ENCODE peak calls at places on chromosomes 5 and 9, in four cellular contexts. One of them, this sample, is unnamed. For H3K4me1, the result is how much of the 10 kb centered on the place peaks cover.

GRCh38 chr5:171570244-171570819 is 150.9 kb downstream of the FGF18 start:
- DNase-seq in OCI-LY7: no peak
- DNase-seq in fibroblast of lung: peak
- DNase-seq in heart right ventricle: no peak
- DNase-seq in this sample: no peak

GRCh38 chr5:98193921-98194760 is 579.3 kb upstream of the RGMB start:
- DNase-seq in fibroblast of lung: no peak
- DNase-seq in OCI-LY7: no peak
- DNase-seq in heart right ventricle: no peak
- DNase-seq in this sample: no peak

GRCh38 chr9:24793711-24794110 is 248.0 kb upstream of the IZUMO3 start:
- DNase-seq in heart right ventricle: no peak
- DNase-seq in fibroblast of lung: no peak
- DNase-seq in OCI-LY7: no peak
- DNase-seq in this sample: no peak

GRCh38 chr5:141889282-141889871 is 11.2 kb upstream of the PCDH1 start:
- DNase-seq in heart right ventricle: no peak
- DNase-seq in OCI-LY7: peak
- DNase-seq in fibroblast of lung: peak
- DNase-seq in this sample: peak

GRCh38 chr5:422323-423232 is 20.4 kb upstream of the EXOC3 start:
- DNase-seq in heart right ventricle: no peak
- DNase-seq in OCI-LY7: no peak
- DNase-seq in fibroblast of lung: no peak
- DNase-seq in this sample: no peak

GRCh38 chr5:135034186-135034962 is at the start of gene PITX1:
- DNase-seq in fibroblast of lung: peak
- DNase-seq in heart right ventricle: no peak
- DNase-seq in OCI-LY7: peak
- DNase-seq in this sample: peak

GRCh38 chr9:133665535-133665934 is 29.4 kb downstream of the DBH start:
- DNase-seq in OCI-LY7: no peak
- DNase-seq in heart right ventricle: no peak
- DNase-seq in fibroblast of lung: no peak
- DNase-seq in this sample: no peak

GRCh38 chr5:55816342-55816741 is 34.8 kb upstream of the IL31RA start:
- DNase-seq in OCI-LY7: no peak
- DNase-seq in heart right ventricle: no peak
- DNase-seq in fibroblast of lung: peak
- DNase-seq in this sample: peak

GRCh38 chr5:6013496-6013895 is 364.9 kb downstream of the MED10 start:
- DNase-seq in OCI-LY7: no peak
- DNase-seq in heart right ventricle: no peak
- DNase-seq in fibroblast of lung: no peak
- DNase-seq in this sample: no peak

GRCh38 chr5:111641533-111642230 is 115.3 kb downstream of the NREP start:
- DNase-seq in OCI-LY7: no peak
- DNase-seq in fibroblast of lung: peak
- DNase-seq in heart right ventricle: no peak
- DNase-seq in this sample: peak

GRCh38 chr9:78004478-78005229 is 27.0 kb downstream of the GNAQ start:
- DNase-seq in fibroblast of lung: no peak
- DNase-seq in heart right ventricle: no peak
- DNase-seq in OCI-LY7: peak
- DNase-seq in this sample: peak

GRCh38 chr5:84028093-84028492 is 307.4 kb upstream of the HAPLN1 start:
- DNase-seq in OCI-LY7: no peak
- DNase-seq in fibroblast of lung: no peak
- DNase-seq in heart right ventricle: no peak
- DNase-seq in this sample: no peak

GRCh38 chr5:548256-548655 is 24.0 kb upstream of the SLC9A3 start:
- DNase-seq in fibroblast of lung: no peak
- DNase-seq in heart right ventricle: no peak
- DNase-seq in OCI-LY7: no peak
- DNase-seq in this sample: no peak

GRCh38 chr9:136438548-136438908 is 1.1 kb downstream of the INPP5E start:
- DNase-seq in fibroblast of lung: no peak
- DNase-seq in heart right ventricle: no peak
- DNase-seq in OCI-LY7: peak
- DNase-seq in this sample: peak

GRCh38 chr9:31519826-31520225 is 864.6 kb upstream of the ACO1 start:
- DNase-seq in fibroblast of lung: no peak
- DNase-seq in heart right ventricle: no peak
- DNase-seq in OCI-LY7: no peak
- DNase-seq in this sample: peak

GRCh38 chr9:127710204-127710805 is 3.5 kb downstream of the CFAP157 start:
- DNase-seq in heart right ventricle: no peak
- DNase-seq in OCI-LY7: no peak
- DNase-seq in fibroblast of lung: no peak
- DNase-seq in this sample: no peak

GRCh38 chr9:127706836-127707241 is at the start of gene CFAP157:
- DNase-seq in OCI-LY7: peak
- DNase-seq in fibroblast of lung: no peak
- DNase-seq in heart right ventricle: no peak
- DNase-seq in this sample: peak

GRCh38 chr9:127705577-127706215 is 1.1 kb upstream of the CFAP157 start:
- DNase-seq in fibroblast of lung: no peak
- DNase-seq in heart right ventricle: no peak
- DNase-seq in OCI-LY7: no peak
- DNase-seq in this sample: no peak

GRCh38 chr9:127708952-127709587 is 2.3 kb downstream of the CFAP157 start:
- DNase-seq in OCI-LY7: no peak
- DNase-seq in fibroblast of lung: no peak
- DNase-seq in heart right ventricle: no peak
- DNase-seq in this sample: no peak

DNA sequence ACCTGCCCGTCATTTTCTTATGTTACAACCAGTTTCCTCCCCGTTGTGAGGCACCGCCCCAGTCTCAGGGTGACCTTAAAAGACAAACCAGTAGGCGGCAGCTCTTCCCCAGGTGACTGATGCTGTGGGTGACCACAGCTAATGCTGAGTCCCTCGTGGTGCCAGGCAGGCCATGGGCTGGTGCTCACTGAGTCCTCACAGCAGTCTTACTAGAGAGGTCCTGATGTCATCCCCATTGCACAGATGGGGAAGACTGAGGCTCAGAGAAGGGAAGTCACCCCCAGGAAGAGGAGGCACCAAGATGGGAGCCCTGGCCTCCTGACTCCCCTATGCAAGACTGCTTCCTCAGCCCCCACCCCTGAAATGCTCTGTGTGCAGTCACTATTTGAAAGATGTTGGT is 978 bp downstream of the CFAP157 start:
- DNase-seq in fibroblast of lung: no peak
- DNase-seq in OCI-LY7: peak
- DNase-seq in heart right ventricle: no peak
- DNase-seq in this sample: no peak
- TF ChIP-seq CTCF in fibroblast of lung: no peak
- TF ChIP-seq CTCF in OCI-LY7: peak
- TF ChIP-seq CTCF in heart right ventricle: no peak
- TF ChIP-seq CTCF in this sample: no peak

DNA sequence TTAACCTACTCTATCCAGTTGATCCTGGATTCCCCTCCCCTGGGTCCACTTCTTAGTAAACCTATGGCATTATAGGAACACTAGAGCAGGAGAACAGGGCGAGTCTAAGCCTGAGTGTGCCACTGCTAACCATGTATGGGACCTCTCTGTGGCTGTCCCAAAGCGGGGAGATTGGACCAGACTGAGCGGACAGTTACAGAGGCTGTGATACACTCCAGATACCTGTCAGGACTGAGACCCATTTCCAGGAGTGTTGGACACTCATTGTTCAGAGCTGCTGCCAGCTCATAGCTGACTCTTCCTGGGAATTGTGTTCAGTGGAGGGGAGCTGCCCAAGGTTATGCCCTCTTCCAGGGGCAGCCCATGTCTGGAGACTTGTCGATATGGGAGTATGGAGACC is 11.9 kb upstream of the LTC4S start:
- DNase-seq in fibroblast of lung: no peak
- DNase-seq in OCI-LY7: no peak
- DNase-seq in heart right ventricle: no peak
- DNase-seq in this sample: no peak
- H3K4me1 ChIP-seq in fibroblast of lung: under half
- H3K4me1 ChIP-seq in OCI-LY7: under half
- H3K4me1 ChIP-seq in heart right ventricle: under half
- H3K4me1 ChIP-seq in this sample: under half

GRCh38 chr5:172845190-172845975 is 11.3 kb downstream of the ERGIC1 start:
- DNase-seq in fibroblast of lung: no peak
- DNase-seq in OCI-LY7: no peak
- DNase-seq in heart right ventricle: no peak
- DNase-seq in this sample: no peak
- TF ChIP-seq CTCF in fibroblast of lung: no peak
- TF ChIP-seq CTCF in OCI-LY7: no peak
- TF ChIP-seq CTCF in heart right ventricle: peak
- TF ChIP-seq CTCF in this sample: no peak

GRCh38 chr5:17157916-17158529 is 59.4 kb upstream of the BASP1 start:
- DNase-seq in heart right ventricle: no peak
- DNase-seq in fibroblast of lung: peak
- DNase-seq in OCI-LY7: no peak
- DNase-seq in this sample: peak
- H3K4me1 ChIP-seq in heart right ventricle: under half
- H3K4me1 ChIP-seq in fibroblast of lung: under half
- H3K4me1 ChIP-seq in OCI-LY7: under half
- H3K4me1 ChIP-seq in this sample: under half

DNA sequence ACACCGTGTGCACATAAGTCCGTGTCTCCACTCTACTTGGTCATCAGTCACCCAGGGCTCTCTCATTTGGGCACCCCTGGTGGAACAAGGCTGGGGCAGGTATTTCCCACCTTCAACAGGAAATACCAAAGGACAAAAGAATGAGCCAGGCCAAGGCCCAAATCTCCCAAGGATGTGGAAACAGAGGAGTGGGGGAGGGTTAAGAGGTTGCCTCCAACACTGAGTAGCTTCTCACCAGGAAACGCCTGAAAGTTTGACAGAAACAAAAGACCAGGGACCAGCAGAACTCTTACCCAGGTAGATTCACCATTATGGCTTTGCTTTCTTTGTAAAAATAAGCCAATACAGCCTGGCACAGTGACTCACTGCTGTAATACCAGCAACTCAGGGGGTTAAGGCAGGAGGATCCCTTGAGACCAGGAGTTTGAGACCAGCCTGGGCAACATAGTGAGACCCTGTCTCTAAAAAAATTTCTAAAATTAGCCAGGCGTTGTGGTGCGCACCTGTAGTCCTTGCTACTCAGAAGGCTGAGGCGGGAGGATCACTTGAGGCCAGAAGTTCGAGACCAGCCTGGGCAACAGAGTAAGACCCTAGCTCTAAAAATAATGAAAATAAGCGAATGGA is 12.7 kb downstream of the SLC1A3 start:
- DNase-seq in heart right ventricle: no peak
- DNase-seq in fibroblast of lung: no peak
- DNase-seq in OCI-LY7: no peak
- DNase-seq in this sample: no peak
- TF ChIP-seq CTCF in heart right ventricle: no peak
- TF ChIP-seq CTCF in fibroblast of lung: no peak
- TF ChIP-seq CTCF in OCI-LY7: no peak
- TF ChIP-seq CTCF in this sample: no peak

GRCh38 chr5:145804701-145805100 is 30.4 kb downstream of the PRELID2 start:
- DNase-seq in OCI-LY7: no peak
- DNase-seq in fibroblast of lung: no peak
- DNase-seq in heart right ventricle: no peak
- DNase-seq in this sample: no peak
- H3K4me1 ChIP-seq in OCI-LY7: under half
- H3K4me1 ChIP-seq in fibroblast of lung: under half
- H3K4me1 ChIP-seq in heart right ventricle: under half
- H3K4me1 ChIP-seq in this sample: under half

DNA sequence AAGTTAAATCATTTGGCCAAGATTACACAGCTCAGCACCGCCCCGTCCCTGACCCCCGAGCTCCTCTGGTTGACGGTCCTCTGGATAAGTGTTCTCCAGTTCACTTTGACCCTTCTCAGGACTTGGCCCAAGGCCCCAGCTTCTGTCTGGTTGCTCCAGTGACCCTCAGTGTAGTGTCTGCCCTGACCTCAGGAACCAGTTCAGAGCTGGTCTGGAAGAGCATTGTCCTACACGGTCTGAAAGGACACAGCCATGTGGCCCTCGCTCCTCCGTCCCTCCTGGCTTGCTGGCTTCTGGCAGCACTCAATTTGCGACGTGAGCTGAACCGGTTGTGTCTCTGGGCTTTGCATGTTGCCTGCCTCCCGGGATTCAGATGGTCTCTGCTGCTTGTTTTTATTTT is 71.9 kb downstream of the PPARGC1B start:
- DNase-seq in fibroblast of lung: no peak
- DNase-seq in heart right ventricle: peak
- DNase-seq in OCI-LY7: no peak
- DNase-seq in this sample: no peak
- TF ChIP-seq CTCF in fibroblast of lung: no peak
- TF ChIP-seq CTCF in heart right ventricle: no peak
- TF ChIP-seq CTCF in OCI-LY7: no peak
- TF ChIP-seq CTCF in this sample: no peak

GRCh38 chr5:126452477-126452876 is 29.3 kb downstream of the GRAMD2B start:
- DNase-seq in fibroblast of lung: no peak
- DNase-seq in OCI-LY7: no peak
- DNase-seq in heart right ventricle: no peak
- DNase-seq in this sample: no peak

GRCh38 chr5:126448720-126449119 is 25.5 kb downstream of the GRAMD2B start:
- DNase-seq in OCI-LY7: no peak
- DNase-seq in heart right ventricle: no peak
- DNase-seq in fibroblast of lung: no peak
- DNase-seq in this sample: no peak

GRCh38 chr5:126449751-126450271 is 26.6 kb downstream of the GRAMD2B start:
- DNase-seq in fibroblast of lung: peak
- DNase-seq in heart right ventricle: peak
- DNase-seq in OCI-LY7: no peak
- DNase-seq in this sample: peak

GRCh38 chr5:126450895-126451294 is 27.7 kb downstream of the GRAMD2B start:
- DNase-seq in fibroblast of lung: no peak
- DNase-seq in heart right ventricle: no peak
- DNase-seq in OCI-LY7: no peak
- DNase-seq in this sample: no peak

GRCh38 chr5:126450388-126450787 is 27.2 kb downstream of the GRAMD2B start:
- DNase-seq in heart right ventricle: no peak
- DNase-seq in OCI-LY7: no peak
- DNase-seq in fibroblast of lung: no peak
- DNase-seq in this sample: no peak
- H3K4me1 ChIP-seq in heart right ventricle: under half
- H3K4me1 ChIP-seq in OCI-LY7: under half
- H3K4me1 ChIP-seq in fibroblast of lung: under half
- H3K4me1 ChIP-seq in this sample: under half